ENCODE peak calls at places on chromosomes 7 and 10, in six cellular contexts. One of them, this sample, is unnamed.

GRCh38 chr7:104979167-104979841 is 34.7 kb upstream of the KMT2E start:
- DNase-seq in tibial nerve: no peak
- DNase-seq in sigmoid colon: no peak
- DNase-seq in ovary: peak; percentile 34
- DNase-seq in H1: no peak
- DNase-seq in GM12878: no peak
- DNase-seq in this sample: peak; percentile 34

GRCh38 chr7:1692500-1693418 is 22.7 kb downstream of the ELFN1 start:
- DNase-seq in tibial nerve: no peak
- DNase-seq in sigmoid colon: no peak
- DNase-seq in ovary: no peak
- DNase-seq in H1: no peak
- DNase-seq in GM12878: no peak
- DNase-seq in this sample: peak; percentile 44

GRCh38 chr7:18497800-18498199 is 2.3 kb downstream of the HDAC9 start:
- DNase-seq in tibial nerve: no peak
- DNase-seq in sigmoid colon: no peak
- DNase-seq in ovary: no peak
- DNase-seq in H1: no peak
- DNase-seq in GM12878: no peak
- DNase-seq in this sample: no peak

GRCh38 chr10:60032723-60033122 is 126.4 kb upstream of the CCDC6 start:
- DNase-seq in tibial nerve: no peak
- DNase-seq in sigmoid colon: no peak
- DNase-seq in ovary: no peak
- DNase-seq in H1: no peak
- DNase-seq in GM12878: peak; percentile 23
- DNase-seq in this sample: peak; percentile 59

GRCh38 chr7:32929430-32930161 is 27.6 kb upstream of the FKBP9 start:
- DNase-seq in tibial nerve: no peak
- DNase-seq in sigmoid colon: no peak
- DNase-seq in ovary: no peak
- DNase-seq in H1: no peak
- DNase-seq in GM12878: no peak
- DNase-seq in this sample: peak; percentile 27

GRCh38 chr10:58782876-58783859 is 270.5 kb downstream of the BICC1 start:
- DNase-seq in tibial nerve: no peak
- DNase-seq in sigmoid colon: peak; percentile 71
- DNase-seq in ovary: peak; percentile 16
- DNase-seq in H1: no peak
- DNase-seq in GM12878: no peak
- DNase-seq in this sample: no peak

GRCh38 chr7:102061354-102061945 is 225.2 kb upstream of the SH2B2 start:
- DNase-seq in tibial nerve: no peak
- DNase-seq in sigmoid colon: peak; percentile 36
- DNase-seq in ovary: no peak
- DNase-seq in H1: no peak
- DNase-seq in GM12878: no peak
- DNase-seq in this sample: no peak

GRCh38 chr10:119640875-119641526 is 10.2 kb upstream of the BAG3 start:
- DNase-seq in tibial nerve: no peak
- DNase-seq in sigmoid colon: no peak
- DNase-seq in ovary: no peak
- DNase-seq in H1: no peak
- DNase-seq in GM12878: no peak
- DNase-seq in this sample: no peak

GRCh38 chr10:59750155-59750945 is 2.9 kb downstream of the MRLN start:
- DNase-seq in tibial nerve: no peak
- DNase-seq in sigmoid colon: no peak
- DNase-seq in ovary: no peak
- DNase-seq in H1: no peak
- DNase-seq in GM12878: no peak
- DNase-seq in this sample: no peak

GRCh38 chr10:98516352-98516751 is 69.6 kb upstream of the HPS1 start:
- DNase-seq in tibial nerve: no peak
- DNase-seq in sigmoid colon: no peak
- DNase-seq in ovary: no peak
- DNase-seq in H1: no peak
- DNase-seq in GM12878: no peak
- DNase-seq in this sample: no peak

GRCh38 chr10:123651421-123652047 is 14.6 kb upstream of the GPR26 start:
- DNase-seq in tibial nerve: no peak
- DNase-seq in sigmoid colon: no peak
- DNase-seq in ovary: no peak
- DNase-seq in H1: no peak
- DNase-seq in GM12878: no peak
- DNase-seq in this sample: no peak

GRCh38 chr7:137508437-137509175 is 165.1 kb upstream of the PTN start:
- DNase-seq in tibial nerve: no peak
- DNase-seq in sigmoid colon: no peak
- DNase-seq in ovary: no peak
- DNase-seq in H1: no peak
- DNase-seq in GM12878: no peak
- DNase-seq in this sample: no peak

GRCh38 chr10:7587168-7587864 is 79.5 kb downstream of the ITIH5 start:
- DNase-seq in tibial nerve: no peak
- DNase-seq in sigmoid colon: no peak
- DNase-seq in ovary: no peak
- DNase-seq in H1: no peak
- DNase-seq in GM12878: peak; percentile 11
- DNase-seq in this sample: no peak

GRCh38 chr7:121385800-121386179 is 10.3 kb downstream of the FAM3C start:
- DNase-seq in tibial nerve: no peak
- DNase-seq in sigmoid colon: no peak
- DNase-seq in ovary: no peak
- DNase-seq in H1: no peak
- DNase-seq in GM12878: peak; percentile 76
- DNase-seq in this sample: no peak

GRCh38 chr7:100022621-100023020 is 7.2 kb downstream of the ZKSCAN1 start:
- DNase-seq in tibial nerve: no peak
- DNase-seq in sigmoid colon: no peak
- DNase-seq in ovary: no peak
- DNase-seq in H1: no peak
- DNase-seq in GM12878: no peak
- DNase-seq in this sample: no peak

GRCh38 chr10:117955171-117955570 is 91.6 kb downstream of the RAB11FIP2 start:
- DNase-seq in tibial nerve: no peak
- DNase-seq in sigmoid colon: no peak
- DNase-seq in ovary: no peak
- DNase-seq in H1: no peak
- DNase-seq in GM12878: no peak
- DNase-seq in this sample: no peak

GRCh38 chr7:19455508-19456132 is 253.2 kb downstream of the POLR1F start:
- DNase-seq in tibial nerve: no peak
- DNase-seq in sigmoid colon: no peak
- DNase-seq in ovary: no peak
- DNase-seq in H1: no peak
- DNase-seq in GM12878: no peak
- DNase-seq in this sample: no peak

DNA sequence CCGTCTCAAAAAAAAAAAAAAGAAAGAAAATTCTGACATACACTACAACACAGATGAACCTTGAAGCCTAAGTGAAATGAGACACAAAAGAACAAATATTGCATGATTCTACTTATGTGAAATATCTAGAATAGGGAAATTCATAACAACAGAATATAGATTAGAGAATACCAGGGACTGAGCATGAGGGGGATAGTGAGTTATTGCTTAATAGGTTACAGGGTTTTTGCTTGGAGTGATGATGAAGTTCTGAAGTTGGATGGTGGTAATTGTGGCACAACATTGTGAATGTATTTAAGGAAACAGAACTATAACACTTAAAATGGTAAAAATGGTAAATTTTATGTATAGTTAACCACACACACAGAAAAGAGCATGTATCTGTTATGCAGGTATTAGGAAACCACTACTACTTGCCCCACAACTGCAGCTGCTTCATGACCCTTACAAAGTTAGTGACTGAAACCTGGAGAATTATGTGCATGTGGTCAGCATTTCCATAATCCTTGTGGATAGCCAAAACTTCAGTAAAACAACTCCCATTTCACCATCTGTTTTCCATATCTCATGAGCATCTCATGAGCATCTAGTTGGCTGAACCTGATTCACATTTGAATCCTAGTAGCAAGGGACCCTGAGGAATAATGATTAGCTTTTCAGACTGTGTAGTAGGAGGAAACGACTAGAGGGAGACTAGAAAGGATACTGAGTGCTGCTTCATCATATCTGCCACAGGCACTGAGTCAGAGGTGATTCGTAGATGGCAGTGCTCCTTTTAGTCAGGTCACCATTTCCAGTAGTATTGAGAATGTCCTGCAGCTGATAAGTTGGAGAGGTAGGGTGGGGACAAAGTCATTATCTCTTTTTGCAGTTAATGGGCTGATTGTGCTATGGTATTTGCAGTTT is 26.3 kb downstream of the SAMD8 start:
- DNase-seq in tibial nerve: no peak
- DNase-seq in sigmoid colon: no peak
- DNase-seq in ovary: no peak
- DNase-seq in H1: no peak
- DNase-seq in GM12878: no peak
- DNase-seq in this sample: no peak
- TF ChIP-seq EP300 in tibial nerve: no peak
- TF ChIP-seq EP300 in sigmoid colon: no peak
- TF ChIP-seq EP300 in ovary: no peak
- TF ChIP-seq EP300 in H1: no peak
- TF ChIP-seq EP300 in GM12878: no peak
- TF ChIP-seq EP300 in this sample: no peak

DNA sequence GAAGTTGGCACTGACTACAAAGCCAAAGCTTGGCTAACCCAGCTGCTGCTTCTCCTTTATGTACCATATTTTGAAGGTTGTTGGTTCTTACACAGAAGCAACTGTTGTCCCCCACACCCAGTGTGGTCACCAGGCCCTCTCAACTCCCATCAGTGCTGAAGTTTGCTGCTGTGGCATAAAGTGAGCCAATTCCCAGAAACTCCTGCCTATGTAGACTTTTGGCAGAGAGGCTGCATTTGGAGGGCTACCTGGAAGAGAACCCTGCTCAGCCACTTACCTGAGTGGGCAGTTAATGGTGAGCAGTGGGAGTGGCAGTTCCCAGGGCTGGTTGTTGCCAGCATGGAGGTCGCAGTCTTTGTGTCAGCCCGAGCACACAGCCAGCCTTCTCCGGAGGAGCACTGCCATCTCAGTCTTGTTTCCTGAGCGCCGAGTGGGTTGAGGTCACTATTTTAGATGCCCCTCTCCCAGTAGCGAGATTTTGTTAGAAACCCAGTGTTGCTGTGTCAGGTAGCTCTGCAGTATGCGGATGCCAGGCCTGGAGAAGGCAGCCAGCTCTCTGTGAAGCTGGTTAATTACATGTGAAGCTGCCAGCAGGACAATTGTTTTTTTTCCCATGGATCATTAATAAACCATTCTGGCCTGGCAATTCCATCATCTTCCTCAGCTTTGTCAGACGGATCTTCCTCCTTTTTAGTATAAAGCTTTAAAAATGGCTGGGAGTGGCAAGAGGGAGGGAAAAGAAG is 24.5 kb downstream of the LRRC4 start:
- DNase-seq in tibial nerve: no peak
- DNase-seq in sigmoid colon: no peak
- DNase-seq in ovary: no peak
- DNase-seq in H1: no peak
- DNase-seq in GM12878: no peak
- DNase-seq in this sample: peak; percentile 54
- H3K36me3 ChIP-seq in tibial nerve: no peaks in the 10 kb centered on the region
- H3K36me3 ChIP-seq in sigmoid colon: no peaks in the 10 kb centered on the region
- H3K36me3 ChIP-seq in ovary: no peaks in the 10 kb centered on the region
- H3K36me3 ChIP-seq in H1: no peaks in the 10 kb centered on the region
- H3K36me3 ChIP-seq in GM12878: peaks cover 14% of the 10 kb centered on the region
- H3K36me3 ChIP-seq in this sample: no peaks in the 10 kb centered on the region

DNA sequence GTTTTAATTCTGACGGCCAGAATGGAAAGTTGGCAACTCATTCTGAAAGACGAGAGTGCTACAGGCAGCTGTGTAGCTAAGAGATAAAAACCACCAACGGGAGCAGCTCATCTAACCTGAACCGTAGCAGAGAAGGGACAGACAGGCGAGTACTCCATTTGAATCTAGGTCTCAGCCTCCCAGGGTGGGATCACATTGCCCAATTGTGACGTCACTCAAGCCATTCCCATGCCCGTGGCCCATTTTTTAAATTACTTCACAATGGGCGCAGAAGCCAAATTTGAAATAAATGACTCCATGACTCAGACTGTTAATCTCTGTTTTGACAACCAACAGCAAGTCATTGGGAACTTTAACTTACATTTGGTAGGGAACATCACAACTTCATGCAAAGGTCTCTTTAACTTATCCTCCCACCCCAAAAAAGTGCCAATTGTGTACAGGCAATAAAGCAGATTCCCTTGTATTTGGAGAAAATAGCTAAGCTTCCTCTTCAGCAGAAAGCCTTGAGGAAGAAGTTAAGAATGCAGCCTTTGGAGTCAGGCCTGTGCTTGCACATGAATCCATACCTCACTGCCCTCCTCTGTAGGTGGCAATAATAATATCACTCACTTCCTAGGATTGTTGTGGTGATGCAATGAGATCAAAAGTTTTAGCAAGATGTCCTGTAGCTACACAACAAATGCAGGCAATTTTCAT is 93.2 kb upstream of the KIF5B start:
- DNase-seq in tibial nerve: no peak
- DNase-seq in sigmoid colon: peak; percentile 84
- DNase-seq in ovary: peak; percentile 76
- DNase-seq in H1: no peak
- DNase-seq in GM12878: peak; percentile 45
- DNase-seq in this sample: no peak
- TF ChIP-seq EP300 in tibial nerve: no peak
- TF ChIP-seq EP300 in sigmoid colon: no peak
- TF ChIP-seq EP300 in ovary: no peak
- TF ChIP-seq EP300 in H1: no peak
- TF ChIP-seq EP300 in GM12878: no peak
- TF ChIP-seq EP300 in this sample: no peak

GRCh38 chr10:97456686-97457065 is 10.7 kb downstream of the ZDHHC16 start:
- DNase-seq in tibial nerve: no peak
- DNase-seq in sigmoid colon: no peak
- DNase-seq in ovary: no peak
- DNase-seq in H1: no peak
- DNase-seq in GM12878: no peak
- DNase-seq in this sample: no peak
- H3K36me3 ChIP-seq in tibial nerve: peaks cover 36% of the 10 kb centered on the region
- H3K36me3 ChIP-seq in sigmoid colon: peaks cover 59% of the 10 kb centered on the region
- H3K36me3 ChIP-seq in ovary: no peaks in the 10 kb centered on the region
- H3K36me3 ChIP-seq in H1: peaks cover 67% of the 10 kb centered on the region
- H3K36me3 ChIP-seq in GM12878: peaks cover 17% of the 10 kb centered on the region
- H3K36me3 ChIP-seq in this sample: peaks cover 82% of the 10 kb centered on the region

GRCh38 chr10:45596556-45596955 is 76.0 kb downstream of the ZFAND4 start:
- DNase-seq in tibial nerve: no peak
- DNase-seq in sigmoid colon: no peak
- DNase-seq in ovary: no peak
- DNase-seq in H1: no peak
- DNase-seq in GM12878: no peak
- DNase-seq in this sample: no peak

GRCh38 chr10:45592432-45592831 is 80.1 kb downstream of the ZFAND4 start:
- DNase-seq in tibial nerve: no peak
- DNase-seq in sigmoid colon: no peak
- DNase-seq in ovary: no peak
- DNase-seq in H1: no peak
- DNase-seq in GM12878: no peak
- DNase-seq in this sample: no peak

GRCh38 chr10:45593938-45594275 is 78.7 kb downstream of the ZFAND4 start:
- DNase-seq in tibial nerve: no peak
- DNase-seq in sigmoid colon: no peak
- DNase-seq in ovary: no peak
- DNase-seq in H1: no peak
- DNase-seq in GM12878: no peak
- DNase-seq in this sample: no peak

GRCh38 chr10:45592926-45593325 is 79.6 kb downstream of the ZFAND4 start:
- DNase-seq in tibial nerve: no peak
- DNase-seq in sigmoid colon: no peak
- DNase-seq in ovary: no peak
- DNase-seq in H1: no peak
- DNase-seq in GM12878: no peak
- DNase-seq in this sample: no peak

GRCh38 chr10:45594276-45595157 is 78.1 kb downstream of the ZFAND4 start:
- DNase-seq in tibial nerve: peak; percentile 86
- DNase-seq in sigmoid colon: peak; percentile 95
- DNase-seq in ovary: peak; percentile 87
- DNase-seq in H1: peak; percentile 75
- DNase-seq in GM12878: peak; percentile 53
- DNase-seq in this sample: peak; percentile 99
- TF ChIP-seq EP300 in tibial nerve: peak; percentile 83
- TF ChIP-seq EP300 in sigmoid colon: no peak
- TF ChIP-seq EP300 in ovary: no peak
- TF ChIP-seq EP300 in H1: peak; percentile 38
- TF ChIP-seq EP300 in GM12878: peak; percentile 19
- TF ChIP-seq EP300 in this sample: no peak